ENCODE peak calls at places on chromosomes 3 and 15, in nine cellular contexts. S is heart left ventricle, D is prostate gland, B is spleen, A is H1, X is right lobe of liver, K is tibial nerve, H is adrenal gland, Y is uterus. G is an unnamed sample. For H3K9me3, the result is how much of the 10 kb centered on the place peaks cover.

GRCh38 chr3:46918634-46919033 is 41.1 kb downstream of the PTH1R start:
- DNase-seq in S (no peak), D (no peak), B (peak), A (no peak), X (peak), K (no peak), H (no peak), Y (no peak), G (no peak)

GRCh38 chr3:36635731-36636130 is 128.6 kb downstream of the DCLK3 start:
- DNase-seq in S (no peak), D (no peak), B (no peak), A (no peak), X (no peak), K (no peak), H (no peak), Y (no peak), G (no peak)

GRCh38 chr3:192352142-192352541 is 375.2 kb downstream of the FGF12 start:
- DNase-seq in S (no peak), D (no peak), B (no peak), A (no peak), X (no peak), K (no peak), H (no peak), Y (no peak), G (no peak)

GRCh38 chr15:51227967-51228783 is 110.2 kb downstream of the CYP19A1 start:
- DNase-seq in S (peak), D (no peak), B (no peak), A (no peak), X (no peak), K (no peak), H (peak), Y (no peak), G (peak)

GRCh38 chr15:75952512-75952911 is 48.8 kb downstream of the FBXO22 start:
- DNase-seq in S (no peak), D (no peak), B (no peak), A (no peak), X (no peak), K (no peak), H (no peak), Y (no peak), G (no peak)

GRCh38 chr3:36991147-36991546 is 1.8 kb downstream of the EPM2AIP1 start:
- DNase-seq in S (no peak), D (no peak), B (no peak), A (no peak), X (no peak), K (no peak), H (no peak), Y (no peak), G (no peak)

GRCh38 chr15:51775967-51776816 is 24.8 kb downstream of the TMOD2 start:
- DNase-seq in S (peak), D (peak), B (no peak), A (peak), X (no peak), K (no peak), H (peak), Y (peak), G (no peak)

GRCh38 chr15:88440021-88440420 is 27.2 kb downstream of the MRPL46 start:
- DNase-seq in S (no peak), D (no peak), B (no peak), A (no peak), X (no peak), K (no peak), H (no peak), Y (no peak), G (no peak)

GRCh38 chr3:128496602-128497304 is 3.8 kb upstream of the GATA2 start:
- DNase-seq in S (no peak), D (no peak), B (peak), A (peak), X (no peak), K (no peak), H (peak), Y (peak), G (peak)

GRCh38 chr3:189773056-189773455 is 141.9 kb downstream of the TP63 start:
- DNase-seq in S (no peak), D (no peak), B (no peak), A (no peak), X (no peak), K (no peak), H (no peak), Y (no peak), G (no peak)

GRCh38 chr3:171446801-171447578 is 13.2 kb downstream of the TNIK start:
- DNase-seq in S (no peak), D (no peak), B (no peak), A (no peak), X (no peak), K (no peak), H (no peak), Y (no peak), G (peak)

GRCh38 chr3:52176188-52176752 is 21.7 kb upstream of the ALAS1 start:
- DNase-seq in S (no peak), D (no peak), B (peak), A (no peak), X (peak), K (no peak), H (no peak), Y (no peak), G (no peak)

GRCh38 chr3:21752749-21753347 is 1.8 kb upstream of the ZNF385D start:
- DNase-seq in S (peak), D (peak), B (no peak), A (no peak), X (no peak), K (no peak), H (peak), Y (no peak), G (no peak)

GRCh38 chr3:15107075-15107947 is 8.4 kb upstream of the RBSN start:
- DNase-seq in S (no peak), D (no peak), B (no peak), A (no peak), X (peak), K (no peak), H (no peak), Y (no peak), G (no peak)

GRCh38 chr3:194051554-194052175 is 84.3 kb upstream of the HES1 start:
- DNase-seq in S (no peak), D (no peak), B (no peak), A (no peak), X (no peak), K (no peak), H (no peak), Y (no peak), G (no peak)

GRCh38 chr3:12421132-12421531 is 63.1 kb upstream of the TSEN2 start:
- DNase-seq in S (no peak), D (peak), B (no peak), A (no peak), X (no peak), K (no peak), H (no peak), Y (no peak), G (no peak)

GRCh38 chr3:131699001-131699400 is 196.2 kb upstream of the MRPL3 start:
- DNase-seq in S (no peak), D (no peak), B (no peak), A (no peak), X (no peak), K (no peak), H (no peak), Y (no peak), G (no peak)

GRCh38 chr3:30354972-30355371 is 251.4 kb upstream of the TGFBR2 start:
- DNase-seq in S (no peak), D (peak), B (no peak), A (no peak), X (no peak), K (no peak), H (no peak), Y (no peak), G (no peak)

GRCh38 chr3:39960515-39961403 is 151.3 kb downstream of the MYRIP start:
- DNase-seq in S (no peak), D (no peak), B (no peak), A (no peak), X (no peak), K (no peak), H (no peak), Y (no peak), G (no peak)

GRCh38 chr3:182490601-182491485 is 302.5 kb upstream of the ATP11B start:
- DNase-seq in S (no peak), D (peak), B (no peak), A (no peak), X (no peak), K (no peak), H (no peak), Y (no peak), G (no peak)

GRCh38 chr15:49270541-49271421 is 100.7 kb downstream of the GALK2 start:
- DNase-seq in S (no peak), D (no peak), B (no peak), A (no peak), X (no peak), K (no peak), H (peak), Y (no peak), G (no peak)

GRCh38 chr3:156536524-156537316 is 18.2 kb downstream of the SSR3 start:
- DNase-seq in S (no peak), D (no peak), B (no peak), A (no peak), X (no peak), K (no peak), H (no peak), Y (no peak), G (no peak)

GRCh38 chr3:47134311-47134710 is 29.6 kb downstream of the SETD2 start:
- DNase-seq in S (no peak), D (no peak), B (no peak), A (no peak), X (no peak), K (no peak), H (no peak), Y (no peak), G (no peak)

GRCh38 chr15:40251455-40252140 is 12.7 kb downstream of the PAK6 start:
- DNase-seq in S (peak), D (no peak), B (peak), A (no peak), X (no peak), K (no peak), H (no peak), Y (no peak), G (no peak)

GRCh38 chr15:34754674-34755418 is at the start of gene GJD2:
- DNase-seq in S (no peak), D (no peak), B (no peak), A (peak), X (no peak), K (no peak), H (no peak), Y (no peak), G (no peak)

GRCh38 chr15:91855684-91856553 is 2.4 kb downstream of the SLCO3A1 start:
- DNase-seq in S (no peak), D (peak), B (no peak), A (peak), X (no peak), K (no peak), H (no peak), Y (no peak), G (no peak)

GRCh38 chr3:64291956-64292355 is 66.7 kb upstream of the PRICKLE2 start:
- DNase-seq in S (no peak), D (no peak), B (no peak), A (no peak), X (no peak), K (no peak), H (no peak), Y (peak), G (no peak)

GRCh38 chr15:50506121-50506520 is 40.3 kb downstream of the USP50 start:
- DNase-seq in S (no peak), D (no peak), B (peak), A (peak), X (no peak), K (no peak), H (peak), Y (no peak), G (no peak)

GRCh38 chr3:28940530-28940929 is 340.3 kb upstream of the RBMS3 start:
- DNase-seq in S (no peak), D (peak), B (no peak), A (no peak), X (no peak), K (no peak), H (no peak), Y (no peak), G (no peak)

GRCh38 chr3:72738752-72739520 is 109.3 kb downstream of the SHQ1 start:
- DNase-seq in S (no peak), D (peak), B (peak), A (peak), X (peak), K (no peak), H (peak), Y (no peak), G (peak)

GRCh38 chr3:166900866-166901577 is 479.1 kb downstream of the ZBBX start:
- DNase-seq in S (no peak), D (no peak), B (no peak), A (no peak), X (no peak), K (no peak), H (no peak), Y (no peak), G (no peak)

GRCh38 chr3:133576169-133576568 is 2.7 kb downstream of the CDV3 start:
- DNase-seq in S (no peak), D (no peak), B (no peak), A (no peak), X (no peak), K (no peak), H (no peak), Y (no peak), G (no peak)

GRCh38 chr3:184592411-184593200 is 31.0 kb downstream of the EPHB3 start:
- DNase-seq in S (peak), D (no peak), B (no peak), A (no peak), X (no peak), K (no peak), H (no peak), Y (peak), G (no peak)

GRCh38 chr3:71532639-71533395 is 50.7 kb downstream of the FOXP1 start:
- DNase-seq in S (peak), D (peak), B (no peak), A (no peak), X (no peak), K (peak), H (no peak), Y (no peak), G (no peak)

GRCh38 chr15:57668074-57668473 is 38.4 kb upstream of the POLR2M start:
- DNase-seq in S (no peak), D (no peak), B (no peak), A (no peak), X (no peak), K (no peak), H (no peak), Y (no peak), G (no peak)

GRCh38 chr15:101355678-101356464 is 60.8 kb upstream of the SNRPA1 start:
- DNase-seq in S (no peak), D (no peak), B (no peak), A (peak), X (no peak), K (no peak), H (no peak), Y (no peak), G (no peak)

GRCh38 chr15:95162967-95163531 is 931.7 kb downstream of the MCTP2 start:
- DNase-seq in S (no peak), D (no peak), B (no peak), A (no peak), X (no peak), K (no peak), H (no peak), Y (peak), G (no peak)

GRCh38 chr3:119635719-119636118 is 24.7 kb downstream of the POPDC2 start:
- DNase-seq in S (no peak), D (no peak), B (no peak), A (no peak), X (no peak), K (no peak), H (no peak), Y (no peak), G (no peak)

GRCh38 chr3:119639494-119640350 is 20.7 kb downstream of the POPDC2 start:
- DNase-seq in S (no peak), D (no peak), B (no peak), A (no peak), X (no peak), K (no peak), H (no peak), Y (no peak), G (no peak)

GRCh38 chr3:119636891-119637611 is 23.3 kb downstream of the POPDC2 start:
- DNase-seq in S (no peak), D (no peak), B (no peak), A (no peak), X (no peak), K (no peak), H (no peak), Y (no peak), G (no peak)

GRCh38 chr3:119636194-119636593 is 24.2 kb downstream of the POPDC2 start:
- DNase-seq in S (no peak), D (no peak), B (no peak), A (no peak), X (no peak), K (no peak), H (no peak), Y (no peak), G (no peak)

DNA sequence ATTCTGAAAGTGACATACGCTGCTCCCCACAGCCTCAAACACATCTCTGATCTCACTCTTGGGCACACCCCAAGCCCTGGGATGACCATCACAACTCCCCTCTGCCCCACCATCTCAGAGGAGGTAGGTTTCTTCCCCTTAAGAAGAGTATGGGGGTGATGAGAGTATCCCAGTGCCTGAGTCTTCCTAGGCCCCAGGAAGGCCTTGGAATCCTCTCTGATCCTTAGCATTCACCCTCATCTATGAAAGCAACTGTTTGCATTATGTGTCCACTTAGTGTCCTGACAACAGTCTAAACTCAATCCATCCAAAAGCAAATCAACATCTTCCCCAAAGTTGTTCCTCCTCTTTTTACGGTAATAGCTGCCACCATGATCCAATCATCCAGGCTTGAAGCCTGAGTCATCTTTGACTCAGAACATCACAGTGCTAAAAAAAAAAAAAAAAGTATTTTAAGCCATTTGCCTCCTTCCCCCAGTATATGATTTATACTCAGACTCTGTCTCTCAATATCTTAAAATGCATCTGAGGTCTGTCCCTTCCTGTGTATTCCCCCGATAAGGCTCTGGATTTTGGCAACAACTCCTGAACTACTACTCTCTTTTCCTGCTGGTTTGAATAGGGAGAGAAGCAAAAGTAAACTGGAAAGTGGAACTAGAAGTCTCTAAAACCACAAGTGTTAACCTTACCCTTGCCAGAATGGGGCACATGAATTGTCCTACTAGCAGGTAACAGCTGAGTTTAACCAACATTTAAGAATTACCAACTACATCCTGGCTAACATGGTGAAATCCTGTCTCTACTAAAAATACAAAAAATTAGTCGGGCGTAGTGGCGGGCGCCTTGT is 22.5 kb downstream of the POPDC2 start:
- DNase-seq in S (no peak), D (no peak), B (no peak), A (no peak), X (no peak), K (no peak), H (peak), Y (no peak), G (no peak)
- TF ChIP-seq POLR2A in S (no peak), D (no peak), B (no peak), A (no peak), X (no peak), K (no peak), H (no peak), Y (no peak), G (no peak)

DNA sequence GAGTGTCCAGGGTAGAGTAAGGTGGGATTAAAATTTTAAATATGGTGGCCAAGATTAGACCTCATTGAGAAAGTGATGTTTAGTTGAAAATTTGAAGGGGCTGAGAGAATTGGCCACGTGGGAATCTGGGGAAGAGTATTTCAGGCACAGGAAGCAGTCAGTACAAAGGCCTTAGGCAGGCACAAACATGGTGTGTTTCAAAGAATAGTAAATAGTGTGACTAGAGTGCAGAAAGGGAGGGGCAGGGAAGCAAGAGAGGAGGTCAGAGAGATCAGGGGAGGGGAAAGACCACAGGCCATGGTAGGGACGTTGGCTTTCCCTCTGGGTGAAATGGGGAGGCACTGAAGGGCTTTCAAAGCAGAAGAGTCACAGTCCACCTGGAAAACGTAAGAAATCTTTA is 36.6 kb upstream of the POMGNT2 start:
- DNase-seq in S (no peak), D (no peak), B (no peak), A (no peak), X (no peak), K (no peak), H (no peak), Y (no peak), G (no peak)
- H3K9me3 ChIP-seq in S (under half), D (under half), B (under half), A (under half), X (under half), K (under half), H (under half), Y (under half), G (under half)

GRCh38 chr3:177262396-177262795 is 65.1 kb upstream of the TBL1XR1 start:
- DNase-seq in S (no peak), D (no peak), B (no peak), A (no peak), X (no peak), K (no peak), H (no peak), Y (no peak), G (no peak)

GRCh38 chr3:177251756-177252155 is 54.5 kb upstream of the TBL1XR1 start:
- DNase-seq in S (no peak), D (no peak), B (no peak), A (peak), X (no peak), K (no peak), H (no peak), Y (no peak), G (no peak)

GRCh38 chr3:177257625-177258024 is 60.3 kb upstream of the TBL1XR1 start:
- DNase-seq in S (no peak), D (no peak), B (no peak), A (no peak), X (no peak), K (no peak), H (no peak), Y (no peak), G (no peak)

GRCh38 chr3:177256991-177257390 is 59.7 kb upstream of the TBL1XR1 start:
- DNase-seq in S (no peak), D (no peak), B (no peak), A (no peak), X (no peak), K (no peak), H (no peak), Y (no peak), G (no peak)
- H3K27ac ChIP-seq in S (no peak), D (no peak), B (no peak), A (no peak), X (no peak), K (no peak), H (no peak), Y (no peak), G (no peak)

DNA sequence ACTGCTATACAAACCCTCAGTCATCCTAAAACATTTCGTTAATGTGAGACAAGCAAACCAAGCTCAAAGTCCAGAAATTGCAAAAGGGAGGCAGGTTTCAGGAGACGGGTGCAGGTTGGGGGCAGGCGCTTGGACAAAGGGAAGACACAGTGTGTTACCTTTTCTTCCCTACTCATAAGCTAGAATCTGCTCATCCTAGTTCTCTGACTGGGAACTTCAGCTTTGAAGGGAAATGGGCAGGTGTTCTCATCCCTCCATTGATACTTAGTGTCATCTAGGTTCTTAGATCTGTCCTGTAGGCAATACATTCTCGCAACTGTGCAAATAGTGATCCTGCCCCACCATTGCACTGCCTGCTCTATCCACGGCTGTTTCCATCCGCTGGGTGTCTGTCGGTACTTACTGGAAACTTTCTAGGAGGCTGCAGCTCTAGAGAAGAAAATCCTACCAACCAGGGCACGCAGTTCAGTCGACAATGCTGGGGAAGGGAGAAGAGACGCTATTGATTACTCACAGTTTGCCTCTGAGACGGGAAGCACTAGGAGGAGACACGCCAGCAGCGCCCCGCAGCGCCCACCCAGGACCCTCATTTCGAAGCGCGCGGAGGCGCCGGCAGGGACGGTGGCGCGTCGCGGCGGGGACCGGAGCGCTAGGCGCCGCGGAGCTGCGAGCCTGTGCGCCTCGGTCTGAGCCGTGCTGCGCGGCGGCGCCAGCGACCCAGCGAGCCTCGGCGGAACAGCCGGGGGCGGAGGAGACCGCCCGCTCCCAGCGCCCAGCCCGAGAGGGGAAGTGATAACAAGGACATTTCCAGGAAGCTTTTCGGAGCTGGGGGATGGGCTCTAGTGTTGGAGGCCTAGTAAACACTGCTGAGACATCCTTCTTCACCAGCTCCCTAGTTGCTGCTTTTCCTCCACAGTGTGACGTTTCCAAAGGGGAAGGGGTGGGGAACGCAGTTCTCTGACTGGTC is at the start of gene PROS1:
- DNase-seq in S (peak), D (peak), B (peak), A (peak), X (peak), K (peak), H (peak), Y (peak), G (peak)
- TF ChIP-seq POLR2A in S (peak), D (no peak), B (no peak), A (no peak), X (peak), K (peak), H (peak), Y (peak), G (no peak)